ENCODE peak calls at places on chromosomes 3 and 15, in ten cellular contexts. N is IMR-90, I is ovary, Z is suprapubic skin, D is right lobe of liver, Q is tibial nerve, S is uterus, L is HCT116, J is adrenal gland, R is body of pancreas. W is an unnamed sample.
A peak's percentile ranks its signal among the peaks of the same experiment; 100 is the strongest.

GRCh38 chr3:72306800-72307341 is 521.9 kb upstream of the PROK2 start:
- DNase-seq in N (peak; percentile 33), I (no peak), Z (no peak), D (peak; percentile 57), Q (no peak), S (peak; percentile 53), L (no peak), J (no peak), R (no peak), W (no peak)

GRCh38 chr3:46882377-46883015 is 5.0 kb downstream of the PTH1R start:
- DNase-seq in N (no peak), I (peak; percentile 68), Z (no peak), D (no peak), Q (no peak), S (peak; percentile 55), L (no peak), J (no peak), R (no peak), W (no peak)

GRCh38 chr15:25192651-25193050 is 237.9 kb downstream of the SNRPN start:
- DNase-seq in N (no peak), I (no peak), Z (no peak), D (peak; percentile 36), Q (no peak), S (no peak), L (no peak), J (no peak), R (no peak), W (no peak)

GRCh38 chr3:74129056-74129455 is 485.4 kb downstream of the CNTN3 start:
- DNase-seq in N (no peak), I (no peak), Z (no peak), D (no peak), Q (no peak), S (no peak), L (no peak), J (no peak), R (no peak), W (no peak)

GRCh38 chr3:14538451-14539088 is 1.6 kb downstream of the GRIP2 start:
- DNase-seq in N (no peak), I (no peak), Z (no peak), D (no peak), Q (no peak), S (no peak), L (no peak), J (no peak), R (no peak), W (no peak)

GRCh38 chr3:190424478-190425439 is 24.9 kb downstream of the TMEM207 start:
- DNase-seq in N (peak; percentile 76), I (peak; percentile 65), Z (no peak), D (peak; percentile 52), Q (no peak), S (peak; percentile 39), L (peak; percentile 78), J (peak; percentile 71), R (peak; percentile 76), W (peak; percentile 23)

GRCh38 chr3:128282392-128283196 is 129.3 kb downstream of the EEFSEC start:
- DNase-seq in N (peak; percentile 50), I (peak; percentile 77), Z (peak; percentile 74), D (peak; percentile 68), Q (peak; percentile 29), S (peak; percentile 80), L (no peak), J (peak; percentile 86), R (peak; percentile 89), W (peak; percentile 78)

GRCh38 chr15:66593219-66593780 is 27.5 kb upstream of the LCTL start:
- DNase-seq in N (peak; percentile 15), I (no peak), Z (no peak), D (no peak), Q (no peak), S (no peak), L (no peak), J (peak; percentile 50), R (no peak), W (no peak)

GRCh38 chr3:124492824-124493223 is 237.4 kb upstream of the UMPS start:
- DNase-seq in N (peak; percentile 55), I (peak; percentile 19), Z (no peak), D (peak; percentile 78), Q (no peak), S (peak; percentile 27), L (peak; percentile 54), J (peak; percentile 67), R (peak; percentile 73), W (peak; percentile 76)

GRCh38 chr3:112814256-112814655 is 32.4 kb downstream of the CD200R1L start:
- DNase-seq in N (peak; percentile 89), I (no peak), Z (no peak), D (no peak), Q (no peak), S (no peak), L (peak; percentile 21), J (no peak), R (no peak), W (no peak)

GRCh38 chr3:165406425-165406824 is 210.2 kb upstream of the SLITRK3 start:
- DNase-seq in N (no peak), I (no peak), Z (no peak), D (no peak), Q (no peak), S (no peak), L (no peak), J (no peak), R (no peak), W (no peak)

GRCh38 chr3:179421500-179421899 is 29.8 kb downstream of the GNB4 start:
- DNase-seq in N (peak; percentile 41), I (no peak), Z (no peak), D (no peak), Q (no peak), S (no peak), L (no peak), J (no peak), R (no peak), W (no peak)

GRCh38 chr15:66750609-66751008 is 48.6 kb downstream of the SMAD6 start:
- DNase-seq in N (no peak), I (no peak), Z (no peak), D (peak; percentile 12), Q (no peak), S (no peak), L (no peak), J (no peak), R (no peak), W (no peak)

GRCh38 chr3:8052599-8053185 is 448.9 kb upstream of the LMCD1 start:
- DNase-seq in N (no peak), I (no peak), Z (no peak), D (no peak), Q (no peak), S (no peak), L (no peak), J (no peak), R (peak; percentile 19), W (no peak)

GRCh38 chr3:126745760-126746394 is 41.8 kb downstream of the CHCHD6 start:
- DNase-seq in N (no peak), I (peak; percentile 35), Z (no peak), D (no peak), Q (no peak), S (no peak), L (no peak), J (peak; percentile 88), R (peak; percentile 87), W (no peak)

GRCh38 chr3:185976977-185977678 is 39.3 kb upstream of the TRA2B start:
- DNase-seq in N (peak; percentile 64), I (peak; percentile 51), Z (peak; percentile 81), D (peak; percentile 81), Q (peak; percentile 66), S (peak; percentile 56), L (peak; percentile 57), J (peak; percentile 72), R (peak; percentile 75), W (peak; percentile 73)

GRCh38 chr3:15428539-15428938 is 1.1 kb downstream of the EAF1 start:
- DNase-seq in N (peak; percentile 67), I (no peak), Z (no peak), D (no peak), Q (no peak), S (no peak), L (no peak), J (peak; percentile 26), R (no peak), W (no peak)

GRCh38 chr3:170725285-170725731 is 139.4 kb upstream of the SLC7A14 start:
- DNase-seq in N (peak; percentile 54), I (peak; percentile 55), Z (no peak), D (no peak), Q (no peak), S (no peak), L (no peak), J (no peak), R (no peak), W (no peak)

GRCh38 chr15:100945006-100945405 is 25.8 kb downstream of the LRRK1 start:
- DNase-seq in N (peak; percentile 47), I (no peak), Z (no peak), D (no peak), Q (no peak), S (no peak), L (no peak), J (no peak), R (no peak), W (no peak)
- H3K27ac ChIP-seq in N (peak overlapping the region; percentile 1), I (no peak overlapping the region), Z (no peak overlapping the region), D (no peak overlapping the region), Q (no peak overlapping the region), S (no peak overlapping the region), L (no peak overlapping the region), J (no peak overlapping the region), R (no peak overlapping the region), W (no peak overlapping the region)

GRCh38 chr15:78299302-78300102 is at the start of gene SKIC8:
- DNase-seq in N (peak; percentile 89), I (peak; percentile 88), Z (peak; percentile 95), D (peak; percentile 94), Q (peak; percentile 79), S (peak; percentile 93), L (peak; percentile 80), J (peak; percentile 96), R (peak; percentile 92), W (peak; percentile 88)
- TF ChIP-seq POLR2A in N (peak; percentile 90), I (peak; percentile 68), Z (peak; percentile 45), D (peak; percentile 79), Q (peak; percentile 12), S (peak; percentile 30), L (peak; percentile 57), J (peak; percentile 81), R (peak; percentile 95), W (peak; percentile 72)

DNA sequence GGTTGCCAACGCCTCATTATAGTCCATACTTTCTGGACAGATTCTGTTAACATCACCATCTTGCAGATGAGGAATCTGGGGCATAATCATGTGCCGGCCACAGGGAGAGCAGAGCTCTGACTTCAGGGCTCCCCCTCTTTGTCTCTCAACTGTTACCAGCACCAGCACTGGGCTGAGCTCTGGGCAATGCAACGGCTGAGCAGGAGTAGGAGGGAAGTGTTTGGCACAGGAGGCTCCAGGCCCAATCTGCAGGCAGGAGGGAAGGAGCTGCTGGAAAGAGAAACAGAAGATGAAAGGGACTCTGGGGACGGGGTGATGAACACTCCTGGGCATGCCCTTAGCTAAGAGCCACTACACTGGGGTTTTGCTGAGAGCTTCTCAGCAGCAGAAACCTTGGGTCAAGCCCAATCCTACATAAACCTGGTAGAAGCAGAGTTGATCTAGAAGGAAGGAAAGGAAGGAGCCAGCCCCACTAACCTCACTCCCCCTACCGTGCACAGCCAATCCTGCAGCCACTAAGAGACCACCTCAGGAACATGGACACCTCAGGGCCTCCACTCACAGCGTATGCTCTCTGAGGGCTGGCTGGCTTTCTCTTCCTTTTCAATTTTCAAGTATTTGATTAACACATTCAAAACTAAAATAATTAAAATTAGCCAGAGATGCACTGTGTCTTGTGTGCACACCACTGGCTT is 73.1 kb upstream of the SPATA12 start:
- DNase-seq in N (no peak), I (no peak), Z (no peak), D (no peak), Q (no peak), S (no peak), L (no peak), J (no peak), R (no peak), W (no peak)
- TF ChIP-seq CTCF in N (peak; percentile 36), I (peak; percentile 46), Z (no peak), D (no peak), Q (no peak), S (no peak), L (no peak), J (no peak), R (no peak), W (no peak)

GRCh38 chr15:65366122-65366892 is 11.5 kb downstream of the IGDCC3 start:
- DNase-seq in N (no peak), I (no peak), Z (no peak), D (no peak), Q (no peak), S (no peak), L (no peak), J (no peak), R (no peak), W (no peak)
- H3K27ac ChIP-seq in N (no peak overlapping the region), I (no peak overlapping the region), Z (no peak overlapping the region), D (no peak overlapping the region), Q (no peak overlapping the region), S (no peak overlapping the region), L (no peak overlapping the region), J (no peak overlapping the region), R (no peak overlapping the region), W (no peak overlapping the region)